ENCODE peak calls at places on chromosomes 7 and 10, in six cellular contexts. One of them, this sample, is unnamed.

GRCh38 chr7:111210996-111211395 is 120.1 kb downstream of the LRRN3 start:
- DNase-seq in NCI-H460: no peak
- DNase-seq in kidney tubule cell: no peak
- DNase-seq in NAMALWA: no peak
- DNase-seq in hippocampal formation: no peak
- DNase-seq in LoVo: no peak
- DNase-seq in this sample: peak

GRCh38 chr7:50362712-50363282 is 58.3 kb downstream of the IKZF1 start:
- DNase-seq in NCI-H460: no peak
- DNase-seq in kidney tubule cell: no peak
- DNase-seq in NAMALWA: no peak
- DNase-seq in hippocampal formation: no peak
- DNase-seq in LoVo: no peak
- DNase-seq in this sample: no peak

GRCh38 chr10:123997486-123998196 is 95.8 kb downstream of the CHST15 start:
- DNase-seq in NCI-H460: no peak
- DNase-seq in kidney tubule cell: peak
- DNase-seq in NAMALWA: no peak
- DNase-seq in hippocampal formation: no peak
- DNase-seq in LoVo: peak
- DNase-seq in this sample: peak

GRCh38 chr7:534075-534474 is 14.4 kb upstream of the PDGFA start:
- DNase-seq in NCI-H460: no peak
- DNase-seq in kidney tubule cell: no peak
- DNase-seq in NAMALWA: no peak
- DNase-seq in hippocampal formation: no peak
- DNase-seq in LoVo: no peak
- DNase-seq in this sample: no peak

GRCh38 chr7:96887426-96887825 is 117.9 kb upstream of the DLX6 start:
- DNase-seq in NCI-H460: no peak
- DNase-seq in kidney tubule cell: no peak
- DNase-seq in NAMALWA: no peak
- DNase-seq in hippocampal formation: no peak
- DNase-seq in LoVo: no peak
- DNase-seq in this sample: no peak

GRCh38 chr7:38232475-38233366 is 40.7 kb downstream of the TARP start:
- DNase-seq in NCI-H460: no peak
- DNase-seq in kidney tubule cell: no peak
- DNase-seq in NAMALWA: peak
- DNase-seq in hippocampal formation: no peak
- DNase-seq in LoVo: no peak
- DNase-seq in this sample: no peak

GRCh38 chr7:1844956-1845390 is 174.9 kb downstream of the ELFN1 start:
- DNase-seq in NCI-H460: no peak
- DNase-seq in kidney tubule cell: no peak
- DNase-seq in NAMALWA: no peak
- DNase-seq in hippocampal formation: no peak
- DNase-seq in LoVo: no peak
- DNase-seq in this sample: no peak

GRCh38 chr10:93193886-93194285 is 120.2 kb downstream of the CYP26A1 start:
- DNase-seq in NCI-H460: no peak
- DNase-seq in kidney tubule cell: no peak
- DNase-seq in NAMALWA: no peak
- DNase-seq in hippocampal formation: no peak
- DNase-seq in LoVo: no peak
- DNase-seq in this sample: no peak

GRCh38 chr7:28586736-28587135 is 174.4 kb downstream of the CREB5 start:
- DNase-seq in NCI-H460: no peak
- DNase-seq in kidney tubule cell: no peak
- DNase-seq in NAMALWA: no peak
- DNase-seq in hippocampal formation: no peak
- DNase-seq in LoVo: no peak
- DNase-seq in this sample: no peak

GRCh38 chr10:77806511-77807157 is 119.9 kb downstream of the DLG5 start:
- DNase-seq in NCI-H460: no peak
- DNase-seq in kidney tubule cell: no peak
- DNase-seq in NAMALWA: no peak
- DNase-seq in hippocampal formation: no peak
- DNase-seq in LoVo: no peak
- DNase-seq in this sample: no peak

GRCh38 chr7:47625861-47626444 is 44.0 kb upstream of the TNS3 start:
- DNase-seq in NCI-H460: no peak
- DNase-seq in kidney tubule cell: no peak
- DNase-seq in NAMALWA: no peak
- DNase-seq in hippocampal formation: no peak
- DNase-seq in LoVo: no peak
- DNase-seq in this sample: no peak

GRCh38 chr7:131606346-131607290 is 50.2 kb upstream of the PODXL start:
- DNase-seq in NCI-H460: no peak
- DNase-seq in kidney tubule cell: no peak
- DNase-seq in NAMALWA: no peak
- DNase-seq in hippocampal formation: peak
- DNase-seq in LoVo: peak
- DNase-seq in this sample: no peak

GRCh38 chr10:11165591-11166543 is 148.2 kb downstream of the CELF2 start:
- DNase-seq in NCI-H460: no peak
- DNase-seq in kidney tubule cell: peak
- DNase-seq in NAMALWA: peak
- DNase-seq in hippocampal formation: no peak
- DNase-seq in LoVo: no peak
- DNase-seq in this sample: no peak

GRCh38 chr10:50400694-50401093 is 149.4 kb upstream of the ASAH2 start:
- DNase-seq in NCI-H460: no peak
- DNase-seq in kidney tubule cell: no peak
- DNase-seq in NAMALWA: no peak
- DNase-seq in hippocampal formation: no peak
- DNase-seq in LoVo: no peak
- DNase-seq in this sample: no peak

This sample was measured in AG09309.